ENCODE peak calls at places on chromosomes 4 and X, in six cellular contexts. K, P, X, G, D and B are unnamed samples.

GRCh38 chr4:75555294-75556164 is at the start of gene ODAPH:
- DNase-seq in K (peak), P (peak), X (peak), G (no peak), D (no peak), B (no peak)

GRCh38 chrX:32874839-32875238 is 336.5 kb downstream of the DMD start:
- DNase-seq in K (no peak), P (no peak), X (no peak), G (no peak), D (no peak), B (no peak)

GRCh38 chr4:3687538-3687937 is 78.6 kb upstream of the ADRA2C start:
- DNase-seq in K (no peak), P (no peak), X (no peak), G (no peak), D (peak), B (no peak)

GRCh38 chr4:21628116-21628515 is 320.5 kb downstream of the KCNIP4 start:
- DNase-seq in K (no peak), P (no peak), X (no peak), G (no peak), D (no peak), B (no peak)

GRCh38 chr4:152206185-152206584 is 329.7 kb downstream of the FBXW7 start:
- DNase-seq in K (no peak), P (no peak), X (no peak), G (no peak), D (no peak), B (no peak)

GRCh38 chr4:174036111-174036510 is 247.4 kb downstream of the FBXO8 start:
- DNase-seq in K (no peak), P (no peak), X (no peak), G (no peak), D (no peak), B (no peak)

GRCh38 chr4:4339504-4340085 is 47.3 kb upstream of the NSG1 start:
- DNase-seq in K (no peak), P (no peak), X (no peak), G (no peak), D (no peak), B (no peak)

GRCh38 chr4:6333301-6334202 is 63.9 kb downstream of the WFS1 start:
- DNase-seq in K (peak), P (peak), X (no peak), G (no peak), D (no peak), B (peak)

GRCh38 chr4:11436673-11437072 is 8.0 kb upstream of the HS3ST1 start:
- DNase-seq in K (no peak), P (no peak), X (no peak), G (no peak), D (no peak), B (no peak)

GRCh38 chr4:99763635-99764101 is 53.0 kb upstream of the DAPP1 start:
- DNase-seq in K (peak), P (peak), X (peak), G (no peak), D (no peak), B (no peak)

GRCh38 chr4:70713453-70714026 is 8.2 kb upstream of the RUFY3 start:
- DNase-seq in K (no peak), P (no peak), X (no peak), G (no peak), D (no peak), B (no peak)

GRCh38 chr4:106746451-106746850 is 289.7 kb downstream of the DKK2 start:
- DNase-seq in K (no peak), P (no peak), X (peak), G (no peak), D (no peak), B (no peak)

GRCh38 chr4:60463846-60464502 is 736.2 kb upstream of the ADGRL3 start:
- DNase-seq in K (peak), P (no peak), X (no peak), G (no peak), D (no peak), B (peak)

GRCh38 chr4:86972997-86973396 is 38.2 kb downstream of the AFF1 start:
- DNase-seq in K (no peak), P (no peak), X (no peak), G (peak), D (peak), B (peak)

GRCh38 chrX:49268702-49269009 is 937 bp upstream of the PPP1R3F start:
- DNase-seq in K (no peak), P (no peak), X (no peak), G (no peak), D (no peak), B (no peak)

GRCh38 chr4:163638909-163639308 is 144.4 kb downstream of the TMA16 start:
- DNase-seq in K (no peak), P (no peak), X (no peak), G (no peak), D (no peak), B (no peak)

GRCh38 chr4:124535004-124535403 is 177.5 kb downstream of the ANKRD50 start:
- DNase-seq in K (no peak), P (no peak), X (no peak), G (no peak), D (no peak), B (no peak)

GRCh38 chrX:129925305-129926092 is 19.5 kb downstream of the UTP14A start:
- DNase-seq in K (peak), P (peak), X (peak), G (peak), D (peak), B (peak)

GRCh38 chrX:142977128-142977914 is 48.4 kb upstream of the SPANXN4 start:
- DNase-seq in K (no peak), P (no peak), X (no peak), G (no peak), D (no peak), B (no peak)

GRCh38 chr4:2931765-2932560 is 31.2 kb downstream of the NOP14 start:
- DNase-seq in K (peak), P (no peak), X (no peak), G (peak), D (peak), B (no peak)

GRCh38 chr4:6332042-6332668 is 62.5 kb downstream of the WFS1 start:
- DNase-seq in K (peak), P (no peak), X (no peak), G (no peak), D (no peak), B (no peak)

GRCh38 chr4:182556576-182556975 is 313.4 kb downstream of the TENM3 start:
- DNase-seq in K (no peak), P (no peak), X (peak), G (no peak), D (no peak), B (no peak)

GRCh38 chr4:15659768-15660394 is 4.7 kb upstream of the FBXL5 start:
- DNase-seq in K (peak), P (no peak), X (peak), G (no peak), D (no peak), B (no peak)

GRCh38 chr4:66489783-66490452 is 819.6 kb upstream of the EPHA5 start:
- DNase-seq in K (no peak), P (peak), X (peak), G (no peak), D (no peak), B (no peak)

GRCh38 chr4:24912252-24913098 is at the start of gene CCDC149:
- DNase-seq in K (no peak), P (peak), X (peak), G (peak), D (peak), B (no peak)

GRCh38 chr4:38818441-38818976 is 13.9 kb upstream of the TLR1 start:
- DNase-seq in K (no peak), P (no peak), X (no peak), G (no peak), D (no peak), B (no peak)

GRCh38 chrX:3659761-3660160 is 53.7 kb downstream of the PRKX start:
- DNase-seq in K (no peak), P (no peak), X (peak), G (no peak), D (no peak), B (no peak)

GRCh38 chrX:46796574-46797191 is 37.8 kb upstream of the SLC9A7 start:
- DNase-seq in K (peak), P (peak), X (peak), G (peak), D (peak), B (peak)

GRCh38 chrX:115367455-115367854 is 77.9 kb downstream of the LUZP4 start:
- DNase-seq in K (no peak), P (no peak), X (peak), G (no peak), D (no peak), B (no peak)
- H3K4me3 ChIP-seq in K (no peak), P (no peak), X (no peak), G (no peak), D (no peak), B (no peak)

DNA sequence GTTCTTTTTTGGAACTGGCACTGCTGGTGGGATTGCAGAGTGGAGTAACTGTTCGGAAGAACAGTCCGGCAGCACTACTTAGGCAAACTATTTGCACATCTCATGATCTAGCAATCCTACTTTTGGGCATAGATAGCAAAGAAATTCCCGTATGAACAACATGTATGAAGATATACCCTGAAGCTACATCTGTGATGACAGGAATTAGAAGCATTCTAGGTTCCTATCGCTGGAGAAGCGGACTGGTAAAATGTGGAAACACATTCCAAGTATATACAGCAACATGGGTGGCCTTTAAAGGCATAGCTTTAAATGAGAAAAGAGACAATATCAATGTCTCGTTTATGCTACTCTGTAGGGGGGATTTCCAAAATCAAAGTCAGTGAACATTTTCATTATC is 3.1 kb downstream of the DCAF16 start:
- DNase-seq in K (no peak), P (no peak), X (no peak), G (no peak), D (no peak), B (no peak)
- H3K4me3 ChIP-seq in K (peak), P (no peak), X (peak), G (peak), D (peak), B (no peak)

DNA sequence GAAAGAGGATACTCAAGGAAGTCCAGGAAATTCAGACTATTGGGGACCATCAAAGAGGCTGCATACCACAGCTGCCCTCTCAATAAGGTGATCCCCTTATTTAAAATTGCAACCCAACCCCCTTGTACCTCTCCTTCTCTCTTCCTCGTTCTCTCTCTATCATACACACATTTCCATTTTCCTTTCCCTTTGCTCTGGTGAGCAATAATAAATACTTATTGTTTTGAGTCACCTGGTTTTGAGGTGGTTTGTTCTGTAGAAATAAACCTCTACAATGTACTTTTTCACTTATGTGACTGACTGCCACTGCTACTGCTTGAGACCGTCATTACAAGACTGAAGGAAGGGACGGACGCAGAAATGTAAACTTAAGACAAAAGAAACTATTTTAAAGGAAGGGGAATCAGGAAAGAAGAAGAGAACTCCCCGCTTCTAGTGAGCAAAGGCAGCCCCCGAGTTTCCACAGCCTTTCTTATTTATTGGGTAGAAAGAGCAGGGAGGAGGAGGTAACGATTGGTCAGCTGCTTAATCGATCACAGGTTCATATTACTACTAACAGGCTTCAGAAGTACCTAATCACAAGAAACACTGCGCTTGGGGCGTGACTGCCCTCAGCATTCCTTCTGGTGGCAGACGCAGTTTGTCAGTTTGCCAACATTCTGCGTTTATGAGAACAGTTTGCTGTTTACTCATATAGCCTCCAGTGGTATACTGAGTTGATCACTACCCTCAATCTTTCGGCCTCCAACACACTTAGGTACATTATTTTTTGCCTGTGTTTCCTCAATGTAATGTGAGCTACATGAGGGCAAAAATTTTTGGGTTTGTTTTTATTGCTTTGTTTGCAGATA is 16.9 kb upstream of the TMEM165 start:
- DNase-seq in K (no peak), P (peak), X (no peak), G (no peak), D (no peak), B (no peak)
- H3K4me3 ChIP-seq in K (no peak), P (no peak), X (no peak), G (no peak), D (peak), B (no peak)

GRCh38 chr4:119098306-119098705 is 37.3 kb upstream of the MYOZ2 start:
- DNase-seq in K (no peak), P (no peak), X (no peak), G (no peak), D (no peak), B (no peak)

GRCh38 chr4:119097282-119097900 is 38.2 kb upstream of the MYOZ2 start:
- DNase-seq in K (no peak), P (no peak), X (no peak), G (no peak), D (no peak), B (no peak)

GRCh38 chr4:119103263-119103662 is 32.4 kb upstream of the MYOZ2 start:
- DNase-seq in K (no peak), P (peak), X (peak), G (no peak), D (no peak), B (no peak)

GRCh38 chr4:119099227-119099910 is 36.3 kb upstream of the MYOZ2 start:
- DNase-seq in K (no peak), P (no peak), X (peak), G (no peak), D (no peak), B (no peak)

GRCh38 chr4:119100640-119101039 is 35.0 kb upstream of the MYOZ2 start:
- DNase-seq in K (no peak), P (no peak), X (no peak), G (no peak), D (no peak), B (no peak)
- H3K4me3 ChIP-seq in K (no peak), P (no peak), X (no peak), G (no peak), D (no peak), B (no peak)

GRCh38 chr4:98516441-98517323 is 141.7 kb downstream of the TSPAN5 start:
- DNase-seq in K (peak), P (no peak), X (peak), G (no peak), D (no peak), B (no peak)
- H3K4me3 ChIP-seq in K (peak), P (no peak), X (peak), G (no peak), D (no peak), B (no peak)

GRCh38 chr4:7532043-7532442 is 97.3 kb upstream of the PSAPL1 start:
- DNase-seq in K (no peak), P (no peak), X (no peak), G (no peak), D (no peak), B (no peak)

GRCh38 chr4:7530932-7531639 is 96.4 kb upstream of the PSAPL1 start:
- DNase-seq in K (no peak), P (no peak), X (no peak), G (no peak), D (no peak), B (no peak)

GRCh38 chr4:7531640-7531994 is 96.9 kb upstream of the PSAPL1 start:
- DNase-seq in K (no peak), P (no peak), X (no peak), G (no peak), D (no peak), B (no peak)

GRCh38 chr4:7529368-7529923 is 94.7 kb upstream of the PSAPL1 start:
- DNase-seq in K (no peak), P (no peak), X (no peak), G (no peak), D (no peak), B (no peak)

DNA sequence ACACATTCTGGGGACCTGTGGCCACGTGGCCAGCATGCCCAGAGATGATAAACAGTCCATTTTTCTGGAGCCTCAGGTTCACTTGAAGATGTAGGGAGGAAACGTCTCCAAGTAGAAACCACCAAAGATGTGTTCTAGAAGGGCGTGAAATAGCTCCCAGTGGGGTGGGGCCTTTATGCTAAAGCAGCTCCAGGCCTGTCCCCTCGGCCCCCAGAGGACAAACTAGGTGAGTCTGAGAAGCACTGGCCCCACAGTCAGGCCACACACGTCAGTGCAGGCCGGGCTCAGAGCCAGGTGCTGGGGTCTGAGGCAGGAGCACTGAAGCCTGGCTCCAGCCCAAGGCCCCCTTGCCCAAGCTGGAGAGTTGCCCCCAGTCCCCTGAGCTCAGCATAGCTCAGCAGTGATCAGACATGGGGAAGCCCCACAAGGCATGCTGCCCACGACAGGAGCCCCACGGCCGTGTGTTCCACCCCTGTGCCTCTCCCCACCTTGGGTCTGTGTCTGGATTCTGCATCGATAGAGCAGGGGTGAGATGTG is 95.4 kb upstream of the PSAPL1 start:
- DNase-seq in K (no peak), P (no peak), X (no peak), G (no peak), D (no peak), B (no peak)
- H3K4me3 ChIP-seq in K (no peak), P (no peak), X (no peak), G (no peak), D (no peak), B (no peak)

GRCh38 chr4:139656614-139657486 is 8.8 kb upstream of the MGST2 start:
- DNase-seq in K (peak), P (peak), X (peak), G (peak), D (peak), B (peak)
- H3K4me3 ChIP-seq in K (no peak), P (no peak), X (no peak), G (no peak), D (no peak), B (no peak)

GRCh38 chrX:153765138-153766079 is 1.4 kb downstream of the PLXNB3 start:
- DNase-seq in K (no peak), P (no peak), X (no peak), G (no peak), D (peak), B (no peak)
- H3K4me3 ChIP-seq in K (no peak), P (no peak), X (peak), G (no peak), D (no peak), B (no peak)

GRCh38 chrX:5648941-5649568 is 579.6 kb downstream of the NLGN4X start:
- DNase-seq in K (no peak), P (no peak), X (no peak), G (no peak), D (no peak), B (no peak)
- H3K4me3 ChIP-seq in K (no peak), P (no peak), X (no peak), G (no peak), D (no peak), B (no peak)